ENCODE peak calls at places on chromosomes 16 and 17, in four cellular contexts. X is fibroblast of lung, H is SK-N-SH, U is neuronal stem cell. R is an unnamed sample.
A peak's percentile ranks its signal among the peaks of the same experiment; 100 is the strongest.

GRCh38 chr17:41989702-41990419 is 23.3 kb downstream of the CNP start:
- DNase-seq in X (no peak), H (no peak), U (no peak), R (peak; percentile 56)

GRCh38 chr17:15289285-15290185 is 24.4 kb upstream of the PMP22 start:
- DNase-seq in H (peak; percentile 39), X (peak; percentile 85), U (no peak), R (no peak)

GRCh38 chr16:68272501-68273209 is 8.3 kb downstream of the SLC7A6 start:
- DNase-seq in X (no peak), U (no peak), H (no peak), R (peak; percentile 31)

GRCh38 chr17:78944956-78945355 is 19.8 kb upstream of the TIMP2 start:
- DNase-seq in H (no peak), X (no peak), U (no peak), R (no peak)

GRCh38 chr16:69804283-69804682 is 42.2 kb downstream of the WWP2 start:
- DNase-seq in H (no peak), U (no peak), X (no peak), R (no peak)

GRCh38 chr17:68771867-68772515 is 170.8 kb upstream of the FAM20A start:
- DNase-seq in X (peak; percentile 60), H (peak; percentile 52), U (peak; percentile 24), R (peak; percentile 25)

GRCh38 chr17:31754239-31754945 is 104.7 kb downstream of the COPRS start:
- DNase-seq in H (no peak), X (peak; percentile 93), U (no peak), R (no peak)

GRCh38 chr17:58380207-58381123 is 28.5 kb upstream of the SUPT4H1 start:
- DNase-seq in H (no peak), U (no peak), X (no peak), R (no peak)

DNA sequence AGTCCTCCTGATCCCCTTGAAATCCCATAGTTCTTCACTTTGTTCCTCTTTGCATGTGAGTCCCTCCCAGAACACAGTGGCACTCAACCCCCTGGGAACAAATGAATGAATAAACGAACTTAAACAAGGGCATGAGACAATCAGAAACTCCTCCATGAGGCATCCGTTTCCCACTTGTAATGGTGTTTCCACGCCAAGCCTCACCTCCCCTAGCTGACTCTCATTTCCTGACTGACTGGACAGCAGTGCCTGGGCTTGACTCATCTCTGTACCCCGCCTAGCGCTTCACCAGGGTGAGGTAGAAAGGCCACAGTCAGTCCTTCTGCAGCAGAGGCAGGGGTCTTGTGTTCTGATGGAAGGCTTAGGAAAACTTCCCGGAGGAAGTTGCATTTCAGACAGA is 14.2 kb downstream of the KIF1C start:
- DNase-seq in H (no peak), U (no peak), X (peak; percentile 53), R (no peak)
- H3K36me3 ChIP-seq in H (peaks cover 39% of the 10 kb centered on the region), U (peaks cover 40% of the 10 kb centered on the region), X (peaks cover 33% of the 10 kb centered on the region), R (peaks cover 4% of the 10 kb centered on the region)

GRCh38 chr17:35808240-35808961 is 883 bp upstream of the TAF15 start:
- DNase-seq in H (no peak), U (no peak), X (no peak), R (no peak)
- H3K4me3 ChIP-seq in H (peak overlapping the region; percentile 77), U (peak overlapping the region; percentile 93), X (peak overlapping the region; percentile 68), R (peak overlapping the region; percentile 82)

GRCh38 chr16:86343111-86343642 is 167.2 kb upstream of the FOXF1 start:
- DNase-seq in X (peak; percentile 83), U (no peak), H (peak; percentile 45), R (peak; percentile 50)
- H3K9ac ChIP-seq in X (peak overlapping the region; percentile 60), U (no peak overlapping the region), H (peak overlapping the region; percentile 26), R (no peak overlapping the region)

GRCh38 chr16:67207857-67208524 is 9.1 kb downstream of the ELMO3 start:
- DNase-seq in X (peak; percentile 40), H (peak; percentile 34), U (no peak), R (no peak)

GRCh38 chr16:67207116-67207856 is 8.4 kb downstream of the ELMO3 start:
- DNase-seq in U (no peak), X (no peak), H (peak; percentile 52), R (no peak)

GRCh38 chr16:67204076-67204475 is 5.1 kb downstream of the ELMO3 start:
- DNase-seq in X (no peak), H (no peak), U (no peak), R (no peak)

GRCh38 chr16:67206838-67207115 is 7.8 kb downstream of the ELMO3 start:
- DNase-seq in U (peak; percentile 32), X (no peak), H (no peak), R (no peak)

DNA sequence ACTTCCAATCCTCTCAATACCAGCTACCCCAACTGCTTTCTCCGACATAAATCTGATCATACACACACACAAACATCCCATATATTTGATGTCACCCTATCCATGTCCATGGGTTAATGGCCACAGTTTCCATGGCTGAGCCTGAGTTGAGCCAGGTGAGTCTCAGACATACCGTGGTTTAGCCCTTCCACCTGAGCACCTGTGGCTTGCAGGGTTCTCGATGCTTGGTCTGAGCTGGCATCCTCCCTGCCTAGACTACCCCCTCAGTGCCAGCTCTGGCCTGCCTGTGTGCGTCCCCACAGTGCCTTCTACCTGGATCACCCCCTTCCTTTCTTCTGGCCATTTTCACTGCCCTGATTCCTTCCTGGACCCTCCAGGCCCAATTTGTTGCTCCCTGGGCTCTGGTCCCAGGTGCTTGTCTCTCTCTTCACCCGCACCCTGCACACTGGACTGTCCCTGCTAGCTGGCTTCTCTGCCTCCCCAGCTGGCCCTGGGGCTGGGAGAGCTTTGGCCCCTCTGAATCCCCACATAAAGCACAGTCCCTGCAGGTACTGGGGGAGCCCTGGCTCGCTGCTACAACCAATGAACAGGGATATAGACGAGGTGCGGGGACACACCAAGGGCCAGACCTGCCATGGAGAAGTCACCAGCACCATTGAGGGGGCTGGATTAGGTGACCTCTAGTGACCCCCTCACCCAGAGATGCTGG is 7.4 kb downstream of the ELMO3 start:
- DNase-seq in X (no peak), U (no peak), H (no peak), R (no peak)
- H3K36me3 ChIP-seq in X (peaks cover 20% of the 10 kb centered on the region), U (peaks cover 17% of the 10 kb centered on the region), H (peaks cover 29% of the 10 kb centered on the region), R (no peaks in the 10 kb centered on the region)

GRCh38 chr16:87372305-87372704 is 11.3 kb downstream of the FBXO31 start:
- DNase-seq in X (no peak), H (no peak), U (no peak), R (no peak)
- H3K4me3 ChIP-seq in X (no peak overlapping the region), H (no peak overlapping the region), U (no peak overlapping the region), R (no peak overlapping the region)

DNA sequence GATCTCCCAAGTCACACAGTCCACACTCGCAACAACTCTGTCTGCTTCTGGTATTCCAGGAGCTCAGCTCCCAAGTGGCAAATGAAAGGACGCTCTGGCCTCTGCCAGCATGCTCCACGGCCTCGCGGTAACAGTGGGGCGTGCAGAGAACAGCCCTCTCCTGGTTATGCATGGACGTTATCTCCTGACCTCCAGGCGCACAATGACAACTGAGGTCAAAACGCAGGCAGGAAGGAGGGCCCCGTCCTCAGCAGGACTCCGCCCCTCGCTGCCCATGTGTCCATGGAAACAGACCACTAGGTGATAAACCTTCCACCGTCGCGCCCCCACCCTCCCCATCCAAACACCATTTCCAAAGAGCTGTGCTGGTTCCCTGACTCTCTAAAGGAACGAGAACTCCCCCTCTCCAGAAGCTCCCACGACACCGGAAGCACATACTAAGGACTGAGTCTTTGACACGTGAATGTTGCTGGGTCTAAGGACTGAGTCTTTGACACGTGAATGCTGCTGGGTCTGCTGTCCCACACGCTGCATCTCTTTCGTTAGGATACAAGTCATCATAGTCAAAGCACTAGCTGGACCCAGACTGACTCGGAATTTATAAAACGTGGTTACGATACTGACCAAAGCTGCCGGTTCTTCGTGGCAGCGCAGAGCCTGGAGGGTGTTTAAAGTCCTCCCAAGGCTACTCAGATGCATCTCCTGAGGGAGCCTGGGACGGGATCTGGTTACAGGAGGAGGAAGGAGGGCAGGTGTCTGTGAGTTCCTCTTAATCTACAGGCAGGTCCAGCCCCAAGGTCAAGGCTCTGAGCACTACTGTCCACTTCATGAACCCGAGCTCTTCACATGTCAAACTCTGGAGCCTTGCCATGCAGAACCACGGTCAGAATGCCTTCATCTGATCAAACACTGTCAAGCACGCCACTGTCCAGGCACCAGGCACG is 43.9 kb downstream of the KLHDC4 start:
- DNase-seq in H (no peak), U (no peak), X (no peak), R (no peak)
- H3K9ac ChIP-seq in H (no peak overlapping the region), U (no peak overlapping the region), X (no peak overlapping the region), R (no peak overlapping the region)

DNA sequence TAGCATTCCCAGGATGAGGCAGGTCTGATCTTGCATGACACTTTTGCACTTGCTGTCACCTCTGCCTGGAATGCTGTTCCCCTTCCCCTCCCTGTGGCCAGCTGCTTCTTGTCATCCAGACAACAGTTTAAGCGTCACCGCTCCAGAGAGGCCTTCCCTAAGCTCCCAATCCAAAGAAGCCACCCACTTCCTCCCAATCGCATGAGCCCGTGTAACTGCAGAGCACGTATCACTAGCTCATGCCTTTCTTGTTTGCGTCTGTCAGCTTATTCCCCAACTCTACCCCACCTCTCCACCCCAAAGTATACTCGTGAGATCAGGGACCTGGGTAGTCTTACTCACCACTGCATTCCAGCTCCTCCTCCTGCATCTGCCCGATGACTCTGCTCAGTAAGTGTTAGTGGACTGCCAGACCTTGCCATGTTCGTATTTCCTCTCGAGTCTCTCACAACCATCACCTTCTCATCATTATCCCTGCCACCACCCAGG is 92.8 kb downstream of the GAS7 start:
- DNase-seq in H (no peak), U (no peak), X (peak; percentile 29), R (no peak)
- H3K36me3 ChIP-seq in H (no peaks in the 10 kb centered on the region), U (peaks cover 1% of the 10 kb centered on the region), X (no peaks in the 10 kb centered on the region), R (no peaks in the 10 kb centered on the region)

DNA sequence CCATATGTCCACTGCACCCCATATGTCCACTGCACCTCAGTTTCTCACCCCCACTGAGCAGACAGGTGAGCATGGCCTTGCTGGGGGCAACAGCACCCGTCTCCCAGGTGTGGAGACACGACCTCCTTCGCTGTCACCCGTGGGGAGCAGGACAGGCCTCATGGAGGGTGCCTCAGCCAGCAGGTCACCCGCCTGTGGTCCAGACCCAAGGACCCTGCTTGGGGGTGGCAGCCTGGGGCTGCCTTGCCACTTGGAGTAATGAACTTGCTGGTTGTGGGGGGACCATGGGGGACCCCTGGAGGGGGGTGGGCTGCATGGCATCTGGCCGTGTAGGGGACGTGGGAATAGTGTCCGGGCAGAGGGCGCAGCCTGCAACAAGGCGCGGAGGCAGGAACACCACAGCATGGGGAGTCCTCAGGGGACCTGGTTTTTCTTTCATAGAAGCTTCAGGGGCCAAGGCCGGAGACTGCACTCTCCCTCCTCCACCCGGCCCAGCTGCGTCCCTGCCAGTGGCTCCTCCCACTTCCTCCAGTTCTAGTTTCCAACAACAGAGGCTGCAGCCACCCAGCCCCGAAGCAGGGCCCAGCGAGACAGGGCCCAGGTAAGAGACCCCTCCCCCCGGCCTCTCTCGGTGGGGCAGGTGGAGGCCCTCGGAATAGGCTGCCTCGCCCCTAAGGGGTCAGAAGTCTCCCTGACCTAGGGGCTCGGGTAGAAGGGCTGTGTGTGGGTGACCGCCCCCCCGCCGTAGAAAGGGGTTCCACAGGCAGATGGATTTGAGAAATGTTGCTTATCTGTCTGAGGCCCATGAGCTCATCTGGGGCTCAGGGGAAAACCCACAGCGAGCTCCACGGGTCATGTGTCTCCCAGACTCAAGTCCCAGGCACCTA is at the start of gene NHLRC4:
- DNase-seq in X (peak; percentile 31), H (peak; percentile 80), U (no peak), R (peak; percentile 76)
- H3K4me3 ChIP-seq in X (no peak within 1 kb of the TSS), H (no peak within 1 kb of the TSS), U (no peak within 1 kb of the TSS), R (peak within 1 kb of the TSS; percentile 19)

GRCh38 chr17:57384219-57384618 is 127.9 kb downstream of the MSI2 start:
- DNase-seq in H (no peak), U (no peak), X (no peak), R (no peak)

GRCh38 chr17:57375770-57376181 is 119.5 kb downstream of the MSI2 start:
- DNase-seq in H (no peak), U (no peak), X (peak; percentile 69), R (no peak)

GRCh38 chr17:57379237-57380054 is 123.1 kb downstream of the MSI2 start:
- DNase-seq in U (peak; percentile 43), X (peak; percentile 49), H (peak; percentile 67), R (no peak)

GRCh38 chr17:57377094-57377493 is 120.8 kb downstream of the MSI2 start:
- DNase-seq in U (no peak), X (no peak), H (no peak), R (no peak)

GRCh38 chr17:57380055-57380356 is 123.7 kb downstream of the MSI2 start:
- DNase-seq in X (no peak), U (no peak), H (no peak), R (no peak)
- H3K9ac ChIP-seq in X (no peak overlapping the region), U (peak overlapping the region; percentile 15), H (no peak overlapping the region), R (no peak overlapping the region)

R was measured in colonic mucosa.